ENCODE peak calls at places on chromosomes 16 and 17, in six cellular contexts. N is amygdala, O is epithelial cell of esophagus, S is caudate nucleus, M is body of pancreas, F is A549. Q is an unnamed sample.
A peak's percentile ranks its signal among the peaks of the same experiment; 100 is the strongest.

GRCh38 chr16:51759329-51759728 is 608.3 kb upstream of the SALL1 start:
- DNase-seq in N (no peak), O (no peak), S (no peak), M (no peak), F (no peak), Q (no peak)

GRCh38 chr16:67542464-67542863 is 13.8 kb downstream of the RIPOR1 start:
- DNase-seq in N (no peak), O (peak; percentile 59), S (no peak), M (no peak), F (peak; percentile 83), Q (peak; percentile 76)

GRCh38 chr16:14955546-14956231 is 18.4 kb downstream of the NPIPA1 start:
- DNase-seq in N (no peak), O (no peak), S (no peak), M (no peak), F (no peak), Q (no peak)

GRCh38 chr17:51371732-51372151 is 111.4 kb downstream of the UTP18 start:
- DNase-seq in N (peak; percentile 78), O (peak; percentile 57), S (peak; percentile 44), M (peak; percentile 27), F (peak; percentile 86), Q (peak; percentile 82)

GRCh38 chr16:24188751-24189318 is 67.3 kb upstream of the CACNG3 start:
- DNase-seq in N (no peak), O (no peak), S (no peak), M (no peak), F (no peak), Q (no peak)

GRCh38 chr17:77459018-77459755 is 318.4 kb downstream of the SEC14L1 start:
- DNase-seq in N (no peak), O (no peak), S (no peak), M (no peak), F (no peak), Q (no peak)

GRCh38 chr17:1865252-1866037 is 35.6 kb downstream of the RPA1 start:
- DNase-seq in N (no peak), O (peak; percentile 61), S (no peak), M (peak; percentile 56), F (peak; percentile 51), Q (peak; percentile 26)

GRCh38 chr16:48366165-48367093 is 18.8 kb downstream of the SIAH1 start:
- DNase-seq in N (no peak), O (peak; percentile 91), S (no peak), M (peak; percentile 45), F (peak; percentile 88), Q (peak; percentile 74)

GRCh38 chr16:2663553-2664521 is 18.5 kb upstream of the KCTD5 start:
- DNase-seq in N (no peak), O (peak; percentile 92), S (no peak), M (no peak), F (no peak), Q (no peak)

GRCh38 chr16:84810518-84811273 is 9.1 kb upstream of the CRISPLD2 start:
- DNase-seq in N (no peak), O (no peak), S (no peak), M (no peak), F (no peak), Q (peak; percentile 97)

GRCh38 chr16:25656639-25657038 is 35.1 kb upstream of the HS3ST4 start:
- DNase-seq in N (no peak), O (no peak), S (no peak), M (no peak), F (no peak), Q (no peak)

GRCh38 chr16:11100239-11100750 is 155.7 kb downstream of the SOCS1 start:
- DNase-seq in N (no peak), O (no peak), S (no peak), M (no peak), F (no peak), Q (peak; percentile 99)

GRCh38 chr17:19002191-19002590 is 2.4 kb downstream of the FAM83G start:
- DNase-seq in N (no peak), O (peak; percentile 24), S (no peak), M (no peak), F (no peak), Q (no peak)

GRCh38 chr17:1239210-1239609 is 31.0 kb upstream of the BHLHA9 start:
- DNase-seq in N (no peak), O (no peak), S (no peak), M (no peak), F (no peak), Q (peak; percentile 42)

GRCh38 chr16:2244926-2245795 is 6.2 kb downstream of the ECI1 start:
- DNase-seq in N (no peak), O (peak; percentile 47), S (no peak), M (no peak), F (no peak), Q (no peak)

GRCh38 chr16:78324649-78325274 is 225.3 kb downstream of the WWOX start:
- DNase-seq in N (no peak), O (no peak), S (no peak), M (no peak), F (no peak), Q (no peak)

GRCh38 chr17:32323784-32324590 is 18.0 kb downstream of the C17orf75 start:
- DNase-seq in N (no peak), O (peak; percentile 36), S (no peak), M (peak; percentile 33), F (no peak), Q (peak; percentile 45)

GRCh38 chr17:77770331-77771105 is 188.0 kb upstream of the TNRC6C start:
- DNase-seq in N (no peak), O (no peak), S (no peak), M (no peak), F (peak; percentile 32), Q (peak; percentile 41)

GRCh38 chr17:29107084-29107483 is 64.1 kb downstream of the PIPOX start:
- DNase-seq in N (peak; percentile 26), O (no peak), S (no peak), M (peak; percentile 88), F (no peak), Q (no peak)

GRCh38 chr16:3071655-3072054 is 6.2 kb downstream of the IL32 start:
- DNase-seq in N (no peak), O (no peak), S (no peak), M (no peak), F (no peak), Q (no peak)

GRCh38 chr16:978403-978802 is 3.2 kb upstream of the SOX8 start:
- DNase-seq in N (no peak), O (no peak), S (no peak), M (no peak), F (no peak), Q (no peak)

Q was measured in RPMI7951.